ENCODE peak calls at places on chromosomes 11 and 22, in four cellular contexts. One of them, this sample, is unnamed.

GRCh38 chr22:37259540-37260029 is 15.5 kb upstream of the RAC2 start:
- DNase-seq in adrenal gland: peak
- DNase-seq in transverse colon: no peak
- DNase-seq in A549: peak
- DNase-seq in this sample: no peak

GRCh38 chr22:29044657-29045176 is 16.9 kb downstream of the C22orf31 start:
- DNase-seq in adrenal gland: peak
- DNase-seq in transverse colon: no peak
- DNase-seq in A549: no peak
- DNase-seq in this sample: no peak

GRCh38 chr22:25146906-25147754 is 52.5 kb upstream of the CRYBB3 start:
- DNase-seq in adrenal gland: no peak
- DNase-seq in transverse colon: no peak
- DNase-seq in A549: no peak
- DNase-seq in this sample: no peak

GRCh38 chr11:73958521-73959141 is 7.8 kb downstream of the DNAJB13 start:
- DNase-seq in adrenal gland: no peak
- DNase-seq in transverse colon: no peak
- DNase-seq in A549: no peak
- DNase-seq in this sample: no peak

GRCh38 chr22:46563381-46564083 is 26.1 kb upstream of the CELSR1 start:
- DNase-seq in adrenal gland: peak
- DNase-seq in transverse colon: peak
- DNase-seq in A549: peak
- DNase-seq in this sample: no peak

GRCh38 chr11:70383664-70384395 is 14.5 kb upstream of the CTTN start:
- DNase-seq in adrenal gland: no peak
- DNase-seq in transverse colon: no peak
- DNase-seq in A549: no peak
- DNase-seq in this sample: no peak

GRCh38 chr11:134499990-134500389 is 87.9 kb upstream of the B3GAT1 start:
- DNase-seq in adrenal gland: no peak
- DNase-seq in transverse colon: no peak
- DNase-seq in A549: no peak
- DNase-seq in this sample: no peak

GRCh38 chr22:39181778-39182177 is 29.3 kb upstream of the CBX7 start:
- DNase-seq in adrenal gland: no peak
- DNase-seq in transverse colon: no peak
- DNase-seq in A549: no peak
- DNase-seq in this sample: no peak

GRCh38 chr22:44549701-44550100 is 51.7 kb upstream of the RTL6 start:
- DNase-seq in adrenal gland: no peak
- DNase-seq in transverse colon: no peak
- DNase-seq in A549: no peak
- DNase-seq in this sample: peak

GRCh38 chr11:27216268-27217149 is 146.5 kb downstream of the CCDC34 start:
- DNase-seq in adrenal gland: peak
- DNase-seq in transverse colon: peak
- DNase-seq in A549: no peak
- DNase-seq in this sample: no peak

GRCh38 chr11:134544095-134544815 is 132.2 kb upstream of the B3GAT1 start:
- DNase-seq in adrenal gland: no peak
- DNase-seq in transverse colon: no peak
- DNase-seq in A549: no peak
- DNase-seq in this sample: no peak

GRCh38 chr11:57278721-57279095 is 41.7 kb upstream of the APLNR start:
- DNase-seq in adrenal gland: no peak
- DNase-seq in transverse colon: no peak
- DNase-seq in A549: no peak
- DNase-seq in this sample: no peak

GRCh38 chr11:119727523-119728081 is 1.4 kb downstream of the NECTIN1 start:
- DNase-seq in adrenal gland: no peak
- DNase-seq in transverse colon: peak
- DNase-seq in A549: peak
- DNase-seq in this sample: no peak

GRCh38 chr11:69801513-69802335 is 17.5 kb downstream of the FGF3 start:
- DNase-seq in adrenal gland: no peak
- DNase-seq in transverse colon: no peak
- DNase-seq in A549: no peak
- DNase-seq in this sample: no peak

GRCh38 chr11:63573881-63574855 is 11.0 kb upstream of the PLAAT2 start:
- DNase-seq in adrenal gland: peak
- DNase-seq in transverse colon: peak
- DNase-seq in A549: no peak
- DNase-seq in this sample: no peak

GRCh38 chr11:1274501-1274900 is 34.9 kb downstream of the TOLLIP start:
- DNase-seq in adrenal gland: no peak
- DNase-seq in transverse colon: no peak
- DNase-seq in A549: no peak
- DNase-seq in this sample: no peak

GRCh38 chr11:113481226-113481625 is 6.0 kb upstream of the DRD2 start:
- DNase-seq in adrenal gland: no peak
- DNase-seq in transverse colon: no peak
- DNase-seq in A549: no peak
- DNase-seq in this sample: no peak

GRCh38 chr11:78392854-78393253 is 24.8 kb downstream of the GAB2 start:
- DNase-seq in adrenal gland: no peak
- DNase-seq in transverse colon: no peak
- DNase-seq in A549: no peak
- DNase-seq in this sample: no peak

GRCh38 chr11:133969072-133969471 is 12.3 kb upstream of the IGSF9B start:
- DNase-seq in adrenal gland: no peak
- DNase-seq in transverse colon: no peak
- DNase-seq in A549: no peak
- DNase-seq in this sample: no peak

GRCh38 chr22:43230983-43231723 is 44.2 kb upstream of the TTLL12 start:
- DNase-seq in adrenal gland: peak
- DNase-seq in transverse colon: peak
- DNase-seq in A549: peak
- DNase-seq in this sample: peak

GRCh38 chr11:77126156-77126775 is 1.8 kb upstream of the MYO7A start:
- DNase-seq in adrenal gland: no peak
- DNase-seq in transverse colon: no peak
- DNase-seq in A549: no peak
- DNase-seq in this sample: no peak

GRCh38 chr11:19905280-19905853 is 192.7 kb downstream of the NAV2 start:
- DNase-seq in adrenal gland: no peak
- DNase-seq in transverse colon: no peak
- DNase-seq in A549: peak
- DNase-seq in this sample: no peak

GRCh38 chr11:16469968-16470367 is 113.6 kb upstream of the SOX6 start:
- DNase-seq in adrenal gland: no peak
- DNase-seq in transverse colon: no peak
- DNase-seq in A549: no peak
- DNase-seq in this sample: no peak

GRCh38 chr11:64500176-64501013 is 90.6 kb upstream of the SLC22A12 start:
- DNase-seq in adrenal gland: no peak
- DNase-seq in transverse colon: no peak
- DNase-seq in A549: no peak
- DNase-seq in this sample: peak

GRCh38 chr11:17786824-17787525 is 52.4 kb downstream of the KCNC1 start:
- DNase-seq in adrenal gland: no peak
- DNase-seq in transverse colon: no peak
- DNase-seq in A549: no peak
- DNase-seq in this sample: no peak

GRCh38 chr11:113874920-113875413 is 405 bp downstream of the USP28 start:
- DNase-seq in adrenal gland: no peak
- DNase-seq in transverse colon: no peak
- DNase-seq in A549: peak
- DNase-seq in this sample: no peak

GRCh38 chr11:79461144-79461543 is 20.3 kb upstream of the TENM4 start:
- DNase-seq in adrenal gland: peak
- DNase-seq in transverse colon: no peak
- DNase-seq in A549: no peak
- DNase-seq in this sample: no peak

GRCh38 chr22:30175743-30176288 is 70.7 kb downstream of the LIF start:
- DNase-seq in adrenal gland: no peak
- DNase-seq in transverse colon: no peak
- DNase-seq in A549: no peak
- DNase-seq in this sample: no peak

GRCh38 chr22:43439368-43440102 is 27.7 kb downstream of the MPPED1 start:
- DNase-seq in adrenal gland: no peak
- DNase-seq in transverse colon: no peak
- DNase-seq in A549: no peak
- DNase-seq in this sample: no peak

GRCh38 chr11:120798854-120799253 is 225.0 kb upstream of the TBCEL start:
- DNase-seq in adrenal gland: no peak
- DNase-seq in transverse colon: no peak
- DNase-seq in A549: no peak
- DNase-seq in this sample: no peak

GRCh38 chr11:122159173-122159701 is 43.2 kb upstream of the BLID start:
- DNase-seq in adrenal gland: no peak
- DNase-seq in transverse colon: no peak
- DNase-seq in A549: no peak
- DNase-seq in this sample: no peak

GRCh38 chr11:35039076-35039475 is 99.9 kb upstream of the CD44 start:
- DNase-seq in adrenal gland: no peak
- DNase-seq in transverse colon: no peak
- DNase-seq in A549: no peak
- DNase-seq in this sample: no peak

GRCh38 chr11:199782-200181 is 6.9 kb downstream of the SCGB1C1 start:
- DNase-seq in adrenal gland: no peak
- DNase-seq in transverse colon: peak
- DNase-seq in A549: no peak
- DNase-seq in this sample: peak

GRCh38 chr11:119377112-119377901 is 4.2 kb downstream of the USP2 start:
- DNase-seq in adrenal gland: no peak
- DNase-seq in transverse colon: no peak
- DNase-seq in A549: no peak
- DNase-seq in this sample: peak

GRCh38 chr11:60121259-60121658 is 32.8 kb downstream of the MS4A2 start:
- DNase-seq in adrenal gland: no peak
- DNase-seq in transverse colon: peak
- DNase-seq in A549: no peak
- DNase-seq in this sample: no peak

GRCh38 chr11:12794556-12795230 is 120.5 kb downstream of the TEAD1 start:
- DNase-seq in adrenal gland: no peak
- DNase-seq in transverse colon: no peak
- DNase-seq in A549: no peak
- DNase-seq in this sample: no peak

GRCh38 chr11:77421041-77421723 is 52.7 kb downstream of the PAK1 start:
- DNase-seq in adrenal gland: no peak
- DNase-seq in transverse colon: no peak
- DNase-seq in A549: no peak
- DNase-seq in this sample: no peak

GRCh38 chr11:15258433-15259350 is 144.0 kb downstream of the INSC start:
- DNase-seq in adrenal gland: no peak
- DNase-seq in transverse colon: no peak
- DNase-seq in A549: peak
- DNase-seq in this sample: no peak
- TF ChIP-seq CTCF in adrenal gland: no peak
- TF ChIP-seq CTCF in transverse colon: no peak
- TF ChIP-seq CTCF in A549: no peak
- TF ChIP-seq CTCF in this sample: no peak

GRCh38 chr11:116993599-116993998 is 104.6 kb downstream of the SIK3 start:
- DNase-seq in adrenal gland: no peak
- DNase-seq in transverse colon: no peak
- DNase-seq in A549: no peak
- DNase-seq in this sample: no peak

GRCh38 chr11:116990811-116991210 is 107.4 kb downstream of the SIK3 start:
- DNase-seq in adrenal gland: no peak
- DNase-seq in transverse colon: no peak
- DNase-seq in A549: no peak
- DNase-seq in this sample: no peak

GRCh38 chr11:116990061-116990473 is 108.2 kb downstream of the SIK3 start:
- DNase-seq in adrenal gland: no peak
- DNase-seq in transverse colon: no peak
- DNase-seq in A549: no peak
- DNase-seq in this sample: no peak

GRCh38 chr11:116989184-116989583 is 109.0 kb downstream of the SIK3 start:
- DNase-seq in adrenal gland: no peak
- DNase-seq in transverse colon: no peak
- DNase-seq in A549: no peak
- DNase-seq in this sample: no peak

DNA sequence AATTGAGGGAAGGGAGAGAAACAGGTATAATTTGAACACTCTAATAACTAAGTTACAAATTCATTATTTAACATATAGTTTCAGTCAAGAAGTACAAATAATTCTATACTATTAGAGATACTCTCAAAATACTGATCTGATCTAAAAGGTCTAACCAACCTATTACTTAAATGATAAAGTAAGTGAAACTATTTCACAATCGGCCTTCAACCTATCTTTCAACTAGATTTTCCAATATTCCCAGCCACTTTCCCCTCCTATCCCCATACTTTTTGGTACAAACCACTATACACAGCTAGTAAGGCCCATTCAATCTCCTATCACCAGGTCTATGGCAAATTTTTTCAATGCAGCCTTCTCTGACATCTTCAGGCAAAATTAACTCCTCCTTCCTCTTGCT is 106.7 kb downstream of the SIK3 start:
- DNase-seq in adrenal gland: no peak
- DNase-seq in transverse colon: no peak
- DNase-seq in A549: no peak
- DNase-seq in this sample: no peak
- TF ChIP-seq POLR2A in adrenal gland: no peak
- TF ChIP-seq POLR2A in transverse colon: no peak
- TF ChIP-seq POLR2A in A549: no peak
- TF ChIP-seq POLR2A in this sample: no peak

DNA sequence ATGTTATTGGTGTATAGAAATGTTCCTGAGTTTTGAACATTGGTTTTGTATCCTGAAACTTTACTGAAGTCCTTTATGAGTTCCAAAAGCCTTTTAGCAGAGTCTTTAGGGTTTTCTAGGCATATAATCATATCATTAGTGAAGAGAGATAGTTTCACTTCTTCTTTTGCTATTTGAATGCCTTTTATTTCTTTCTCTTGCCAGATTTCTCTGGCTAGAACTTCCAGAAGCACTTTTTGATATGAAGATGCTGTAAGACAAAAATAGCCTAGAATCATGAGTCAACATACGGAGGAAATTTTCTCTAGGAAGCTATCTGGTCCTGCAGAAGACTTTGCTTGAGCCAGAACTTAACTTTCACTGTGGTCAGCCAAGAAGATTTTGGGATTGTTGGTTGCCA is 86.7 kb upstream of the IZUMO1R start:
- DNase-seq in adrenal gland: no peak
- DNase-seq in transverse colon: no peak
- DNase-seq in A549: no peak
- DNase-seq in this sample: no peak
- TF ChIP-seq CTCF in adrenal gland: no peak
- TF ChIP-seq CTCF in transverse colon: no peak
- TF ChIP-seq CTCF in A549: no peak
- TF ChIP-seq CTCF in this sample: no peak

GRCh38 chr11:62555464-62556092 is 9.0 kb upstream of the AHNAK start:
- DNase-seq in adrenal gland: no peak
- DNase-seq in transverse colon: peak
- DNase-seq in A549: peak
- DNase-seq in this sample: no peak
- TF ChIP-seq POLR2A in adrenal gland: no peak
- TF ChIP-seq POLR2A in transverse colon: no peak
- TF ChIP-seq POLR2A in A549: no peak
- TF ChIP-seq POLR2A in this sample: no peak